ENCODE peak calls at places on chromosome 11, in four cellular contexts. One of them, this sample, is unnamed.

GRCh38 chr11:85863855-85864254 is 8.7 kb downstream of the CCDC83 start:
- DNase-seq in HepG2: no peak
- DNase-seq in PC-3: no peak
- DNase-seq in neural progenitor cell: no peak
- DNase-seq in this sample: no peak

GRCh38 chr11:118156531-118157185 is 4.0 kb upstream of the SCN4B start:
- DNase-seq in neural progenitor cell: peak
- DNase-seq in HepG2: no peak
- DNase-seq in PC-3: peak
- DNase-seq in this sample: no peak

GRCh38 chr11:100687630-100688395 is 725 bp downstream of the ARHGAP42 start:
- DNase-seq in HepG2: peak
- DNase-seq in neural progenitor cell: peak
- DNase-seq in PC-3: peak
- DNase-seq in this sample: peak

GRCh38 chr11:96145163-96145585 is 197.8 kb downstream of the MAML2 start:
- DNase-seq in neural progenitor cell: no peak
- DNase-seq in HepG2: peak
- DNase-seq in PC-3: peak
- DNase-seq in this sample: peak

GRCh38 chr11:90178751-90179150 is 44.1 kb downstream of the CHORDC1 start:
- DNase-seq in PC-3: peak
- DNase-seq in neural progenitor cell: no peak
- DNase-seq in HepG2: no peak
- DNase-seq in this sample: peak

GRCh38 chr11:35237860-35238715 is 99.1 kb downstream of the CD44 start:
- DNase-seq in neural progenitor cell: peak
- DNase-seq in HepG2: peak
- DNase-seq in PC-3: peak
- DNase-seq in this sample: no peak

GRCh38 chr11:72012897-72013721 is 14.4 kb downstream of the IL18BP start:
- DNase-seq in neural progenitor cell: no peak
- DNase-seq in HepG2: no peak
- DNase-seq in PC-3: peak
- DNase-seq in this sample: peak

GRCh38 chr11:65588199-65589054 is 7.2 kb downstream of the KCNK7 start:
- DNase-seq in PC-3: peak
- DNase-seq in neural progenitor cell: peak
- DNase-seq in HepG2: peak
- DNase-seq in this sample: no peak

GRCh38 chr11:66510990-66511339 is 530 bp downstream of the BBS1 start:
- DNase-seq in HepG2: no peak
- DNase-seq in PC-3: no peak
- DNase-seq in neural progenitor cell: peak
- DNase-seq in this sample: no peak

GRCh38 chr11:130510407-130511006 is 62.1 kb downstream of the ADAMTS15 start:
- DNase-seq in neural progenitor cell: no peak
- DNase-seq in PC-3: peak
- DNase-seq in HepG2: no peak
- DNase-seq in this sample: no peak

GRCh38 chr11:128886401-128887119 is 4.6 kb upstream of the KCNJ5 start:
- DNase-seq in PC-3: peak
- DNase-seq in neural progenitor cell: peak
- DNase-seq in HepG2: no peak
- DNase-seq in this sample: no peak

GRCh38 chr11:44606472-44606871 is 41.0 kb downstream of the CD82 start:
- DNase-seq in HepG2: no peak
- DNase-seq in PC-3: no peak
- DNase-seq in neural progenitor cell: no peak
- DNase-seq in this sample: no peak

GRCh38 chr11:18392434-18393321 is 1.7 kb upstream of the LDHA start:
- DNase-seq in PC-3: no peak
- DNase-seq in neural progenitor cell: no peak
- DNase-seq in HepG2: no peak
- DNase-seq in this sample: peak

GRCh38 chr11:14073821-14074529 is 111.5 kb downstream of the SPON1 start:
- DNase-seq in neural progenitor cell: peak
- DNase-seq in PC-3: no peak
- DNase-seq in HepG2: no peak
- DNase-seq in this sample: peak

GRCh38 chr11:69558519-69558941 is 77.1 kb downstream of the LINC01488 start:
- DNase-seq in neural progenitor cell: no peak
- DNase-seq in HepG2: no peak
- DNase-seq in PC-3: no peak
- DNase-seq in this sample: no peak

GRCh38 chr11:70398834-70399680 is 728 bp downstream of the CTTN start:
- DNase-seq in HepG2: no peak
- DNase-seq in PC-3: no peak
- DNase-seq in neural progenitor cell: no peak
- DNase-seq in this sample: no peak

GRCh38 chr11:66082936-66083698 is 13.0 kb downstream of the PACS1 start:
- DNase-seq in PC-3: peak
- DNase-seq in neural progenitor cell: no peak
- DNase-seq in HepG2: peak
- DNase-seq in this sample: no peak

DNA sequence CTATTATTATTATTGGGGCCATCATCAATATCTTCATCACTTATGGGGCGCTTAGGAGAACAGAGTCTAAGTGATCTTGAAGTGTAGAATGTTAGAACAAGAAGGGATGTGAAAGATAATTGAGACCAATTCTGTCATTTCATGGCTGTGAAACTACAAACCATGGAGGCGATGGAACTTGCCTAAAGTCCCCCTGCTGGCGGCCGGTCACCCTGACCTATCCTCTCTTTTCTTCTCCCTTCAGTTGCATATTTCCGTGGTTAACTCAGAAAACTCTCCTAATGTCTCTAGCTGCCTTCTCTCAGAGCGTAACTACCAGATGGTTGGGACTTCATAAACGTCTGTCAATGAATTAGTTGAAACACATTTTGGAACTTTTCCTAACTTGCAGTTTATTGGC is 6.6 kb upstream of the OR4B1 start:
- DNase-seq in HepG2: peak
- DNase-seq in PC-3: peak
- DNase-seq in neural progenitor cell: no peak
- DNase-seq in this sample: no peak
- TF ChIP-seq CTCF in HepG2: no peak
- TF ChIP-seq CTCF in PC-3: peak
- TF ChIP-seq CTCF in neural progenitor cell: no peak
- TF ChIP-seq CTCF in this sample: no peak

DNA sequence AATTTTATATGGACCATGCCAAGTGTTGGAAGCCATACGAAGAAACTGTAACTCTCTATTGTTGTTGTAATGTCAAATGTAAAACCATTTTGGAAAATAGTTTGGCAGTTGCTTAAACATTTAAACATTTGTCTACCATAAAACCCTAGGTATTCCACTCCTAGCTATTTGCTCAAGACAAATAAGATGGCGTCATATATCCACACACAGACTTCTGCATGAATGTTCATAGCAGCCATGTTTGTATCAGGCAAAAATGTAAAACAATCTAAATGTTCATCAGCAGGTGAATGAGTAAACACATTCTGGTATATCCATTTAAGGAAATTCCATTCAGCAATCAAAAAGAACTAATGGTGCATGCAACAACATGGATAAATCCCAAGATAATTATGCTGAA is 27.9 kb downstream of the OR9I1 start:
- DNase-seq in neural progenitor cell: no peak
- DNase-seq in PC-3: no peak
- DNase-seq in HepG2: no peak
- DNase-seq in this sample: no peak
- H2AFZ ChIP-seq in neural progenitor cell: no peak
- H2AFZ ChIP-seq in PC-3: no peak
- H2AFZ ChIP-seq in HepG2: no peak
- H2AFZ ChIP-seq in this sample: no peak

DNA sequence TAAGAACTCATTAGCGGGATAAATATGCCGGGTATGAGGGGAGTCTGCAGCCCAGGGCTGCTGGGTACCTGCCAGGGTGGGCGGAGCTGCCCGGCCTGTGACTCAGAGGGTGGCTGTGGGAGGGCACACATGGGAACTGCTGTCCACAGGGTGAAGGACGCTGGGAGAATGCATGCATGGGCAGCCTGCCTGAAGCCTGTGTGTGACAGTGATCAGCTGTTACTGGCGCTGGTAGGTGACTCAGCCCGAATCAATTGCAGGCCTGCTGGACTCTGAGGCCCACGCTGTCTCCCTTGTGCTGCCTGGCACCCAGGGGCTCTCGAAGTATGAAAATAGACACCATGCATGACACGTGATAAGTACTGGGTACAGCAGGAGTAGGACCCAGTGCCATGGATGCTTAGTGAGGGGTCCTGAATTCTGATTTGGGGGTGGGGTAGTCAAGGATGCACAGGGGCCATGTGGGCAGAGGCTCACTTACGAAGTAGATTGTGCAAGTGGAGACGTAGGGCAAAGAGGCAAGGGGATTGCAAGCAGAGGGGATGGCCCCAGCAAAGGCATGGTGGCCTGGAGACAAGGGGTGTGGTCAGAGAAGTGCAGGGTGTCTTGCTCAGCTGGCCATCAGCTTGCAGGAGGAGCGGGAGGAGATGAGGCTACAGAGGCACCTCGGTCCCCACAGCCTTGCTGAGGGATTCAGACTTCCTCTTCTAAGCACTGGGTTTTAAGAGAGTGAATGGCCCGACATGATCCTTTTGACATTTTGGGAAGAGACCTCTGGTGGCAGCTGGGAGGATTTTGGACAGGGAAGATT is 36.5 kb downstream of the GRIK4 start:
- DNase-seq in HepG2: peak
- DNase-seq in neural progenitor cell: peak
- DNase-seq in PC-3: peak
- DNase-seq in this sample: peak
- TF ChIP-seq CTCF in HepG2: peak
- TF ChIP-seq CTCF in neural progenitor cell: peak
- TF ChIP-seq CTCF in PC-3: peak
- TF ChIP-seq CTCF in this sample: no peak

GRCh38 chr11:63896071-63896470 is 20.9 kb downstream of the RCOR2 start:
- DNase-seq in neural progenitor cell: no peak
- DNase-seq in PC-3: no peak
- DNase-seq in HepG2: no peak
- DNase-seq in this sample: no peak
- H2AFZ ChIP-seq in neural progenitor cell: no peak
- H2AFZ ChIP-seq in PC-3: no peak
- H2AFZ ChIP-seq in HepG2: no peak
- H2AFZ ChIP-seq in this sample: no peak

This sample was measured in mammary epithelial cell.